ENCODE peak calls at places on chromosome 22, in seven cellular contexts. J is Right ventricle myocardium inferior; O is WTC11; C is lower lobe of right lung; X is activated T-helper 17 cell treated with anti-CD3 and anti-CD28 coated beads, Interleukin-2, amount 50 U/mL, for 72 hours; I is upper lobe of left lung; F is Right ventricle myocardium superior. P is an unnamed sample.

GRCh38 chr22:40067639-40068038 is 72.9 kb downstream of the FAM83F start:
- ATAC-seq in J (peak; percentile 16), O (peak; percentile 64), C (no peak), X (peak; percentile 70), I (no peak), F (peak; percentile 28), P (no peak)

GRCh38 chr22:32887293-32887692 is 85.8 kb downstream of the TIMP3 start:
- ATAC-seq in J (no peak), O (no peak), C (no peak), X (no peak), I (no peak), F (no peak), P (no peak)

GRCh38 chr22:25564320-25564978 is at the start of gene GRK3:
- ATAC-seq in J (peak; percentile 80), O (peak; percentile 69), C (peak; percentile 90), X (peak; percentile 81), I (peak; percentile 82), F (peak; percentile 83), P (peak; percentile 79)

GRCh38 chr22:21025763-21026755 is 6.3 kb downstream of the SLC7A4 start:
- ATAC-seq in J (no peak), O (no peak), C (no peak), X (no peak), I (no peak), F (no peak), P (no peak)

GRCh38 chr22:40263191-40263590 is 83.1 kb upstream of the ADSL start:
- ATAC-seq in J (peak; percentile 57), O (no peak), C (peak; percentile 33), X (no peak), I (no peak), F (peak; percentile 28), P (no peak)

GRCh38 chr22:42685941-42686666 is 34.6 kb downstream of the A4GALT start:
- ATAC-seq in J (peak; percentile 40), O (no peak), C (peak; percentile 16), X (no peak), I (no peak), F (peak; percentile 38), P (peak; percentile 21)

GRCh38 chr22:30027169-30027568 is 53.1 kb upstream of the HORMAD2 start:
- ATAC-seq in J (no peak), O (no peak), C (no peak), X (no peak), I (peak; percentile 16), F (peak; percentile 16), P (no peak)

GRCh38 chr22:45460288-45461109 is 42.2 kb upstream of the FBLN1 start:
- ATAC-seq in J (peak; percentile 98), O (no peak), C (peak; percentile 59), X (no peak), I (peak; percentile 95), F (peak; percentile 96), P (no peak)

GRCh38 chr22:41367039-41367679 is 14.6 kb upstream of the TEF start:
- ATAC-seq in J (peak; percentile 96), O (peak; percentile 33), C (peak; percentile 92), X (peak; percentile 35), I (peak; percentile 96), F (peak; percentile 96), P (peak; percentile 10)

GRCh38 chr22:24554316-24555159 is at the start of gene GUCD1:
- ATAC-seq in J (no peak), O (no peak), C (peak; percentile 2), X (no peak), I (peak; percentile 0), F (peak; percentile 1), P (no peak)

GRCh38 chr22:46159212-46159611 is 8.9 kb downstream of the PPARA start:
- ATAC-seq in J (no peak), O (no peak), C (no peak), X (no peak), I (no peak), F (no peak), P (no peak)

GRCh38 chr22:34866501-34867171 is 199.3 kb upstream of the ISX start:
- ATAC-seq in J (no peak), O (no peak), C (no peak), X (no peak), I (no peak), F (no peak), P (no peak)

GRCh38 chr22:41781508-41781906 is 19.0 kb upstream of the CCDC134 start:
- ATAC-seq in J (no peak), O (no peak), C (peak; percentile 32), X (peak; percentile 8), I (peak; percentile 10), F (no peak), P (peak; percentile 34)

GRCh38 chr22:23315341-23315917 is 135.1 kb downstream of the BCR start:
- ATAC-seq in J (no peak), O (peak; percentile 78), C (no peak), X (peak; percentile 56), I (no peak), F (no peak), P (no peak)

GRCh38 chr22:19709063-19709769 is 5.1 kb upstream of the SEPTIN5 start:
- ATAC-seq in J (peak; percentile 85), O (no peak), C (no peak), X (no peak), I (peak; percentile 16), F (peak; percentile 83), P (no peak)

GRCh38 chr22:42520663-42521546 is 1.3 kb upstream of the RRP7A start:
- ATAC-seq in J (no peak), O (no peak), C (no peak), X (no peak), I (no peak), F (no peak), P (no peak)

GRCh38 chr22:33023119-33023827 is 34.9 kb downstream of the SYN3 start:
- ATAC-seq in J (no peak), O (no peak), C (no peak), X (peak; percentile 89), I (no peak), F (no peak), P (peak; percentile 63)

GRCh38 chr22:40645579-40646197 is 9.2 kb upstream of the MRTFA start:
- ATAC-seq in J (no peak), O (no peak), C (no peak), X (no peak), I (no peak), F (no peak), P (no peak)

GRCh38 chr22:39462443-39463147 is 5.8 kb downstream of the MGAT3 start:
- ATAC-seq in J (peak; percentile 9), O (peak; percentile 81), C (no peak), X (peak; percentile 47), I (no peak), F (peak; percentile 41), P (no peak)

GRCh38 chr22:25012743-25013142 is 60.2 kb downstream of the KIAA1671 start:
- ATAC-seq in J (no peak), O (peak; percentile 56), C (no peak), X (no peak), I (no peak), F (no peak), P (no peak)

GRCh38 chr22:43305806-43306205 is 37.4 kb downstream of the SCUBE1 start:
- ATAC-seq in J (peak; percentile 73), O (no peak), C (no peak), X (no peak), I (no peak), F (peak; percentile 90), P (no peak)

GRCh38 chr22:28933321-28933720 is 49.9 kb downstream of the ZNRF3 start:
- ATAC-seq in J (no peak), O (no peak), C (no peak), X (no peak), I (no peak), F (no peak), P (no peak)

GRCh38 chr22:28791841-28792490 is 8.4 kb downstream of the XBP1 start:
- ATAC-seq in J (no peak), O (no peak), C (peak; percentile 9), X (peak; percentile 49), I (no peak), F (no peak), P (peak; percentile 73)

GRCh38 chr22:41963453-41964105 is 5.7 kb upstream of the SEPTIN3 start:
- ATAC-seq in J (no peak), O (no peak), C (peak; percentile 85), X (no peak), I (peak; percentile 43), F (no peak), P (no peak)

GRCh38 chr22:16783930-16784354 is 41.3 kb downstream of the XKR3 start:
- ATAC-seq in J (no peak), O (peak; percentile 55), C (no peak), X (no peak), I (no peak), F (no peak), P (no peak)

GRCh38 chr22:26748845-26749244 is 91.5 kb downstream of the MIAT start:
- ATAC-seq in J (no peak), O (no peak), C (no peak), X (no peak), I (no peak), F (no peak), P (no peak)

GRCh38 chr22:24969588-24970301 is 17.2 kb downstream of the KIAA1671 start:
- ATAC-seq in J (peak; percentile 79), O (peak; percentile 11), C (no peak), X (no peak), I (peak; percentile 67), F (peak; percentile 70), P (no peak)

GRCh38 chr22:39250131-39250530 is 5.3 kb upstream of the PDGFB start:
- ATAC-seq in J (no peak), O (peak; percentile 21), C (no peak), X (no peak), I (no peak), F (no peak), P (no peak)

GRCh38 chr22:43228330-43228729 is 41.4 kb upstream of the TTLL12 start:
- ATAC-seq in J (no peak), O (peak; percentile 36), C (no peak), X (no peak), I (no peak), F (no peak), P (no peak)

GRCh38 chr22:49656291-49656851 is 171.3 kb downstream of the BRD1 start:
- ATAC-seq in J (no peak), O (no peak), C (no peak), X (no peak), I (no peak), F (no peak), P (no peak)

GRCh38 chr22:37165940-37166674 is 16.4 kb upstream of the IL2RB start:
- ATAC-seq in J (no peak), O (no peak), C (peak; percentile 4), X (no peak), I (no peak), F (no peak), P (no peak)

GRCh38 chr22:47048123-47049077 is 285.9 kb downstream of the TBC1D22A start:
- ATAC-seq in J (no peak), O (no peak), C (no peak), X (no peak), I (no peak), F (no peak), P (no peak)

GRCh38 chr22:37714634-37715033 is 17.8 kb downstream of the TRIOBP start:
- ATAC-seq in J (no peak), O (no peak), C (no peak), X (no peak), I (no peak), F (no peak), P (no peak)

GRCh38 chr22:46139895-46140350 is 10.4 kb upstream of the PPARA start:
- ATAC-seq in J (peak; percentile 71), O (no peak), C (peak; percentile 25), X (no peak), I (peak; percentile 17), F (peak; percentile 62), P (no peak)

GRCh38 chr22:29755889-29756288 is 10.9 kb downstream of the ZMAT5 start:
- ATAC-seq in J (no peak), O (no peak), C (no peak), X (no peak), I (no peak), F (peak; percentile 62), P (no peak)